ENCODE peak calls at places on chromosomes 5 and 9, in five cellular contexts. G is H9, D is cardiac fibroblast, Y is M059J, R is NCI-H1694. W is an unnamed sample.

GRCh38 chr5:149901511-149901910 is 43.1 kb downstream of the PDE6A start:
- DNase-seq in Y (no peak), D (no peak), G (no peak), R (no peak), W (no peak)

GRCh38 chr5:1140188-1140817 is 28.4 kb upstream of the SLC12A7 start:
- DNase-seq in R (peak; percentile 86), Y (peak; percentile 56), D (peak; percentile 60), G (peak; percentile 58), W (peak; percentile 58)

GRCh38 chr5:135232958-135233357 is 166.1 kb downstream of the MACROH2A1 start:
- DNase-seq in D (no peak), R (no peak), Y (peak; percentile 57), G (no peak), W (no peak)

GRCh38 chr9:94645901-94646300 is 6.6 kb upstream of the FBP1 start:
- DNase-seq in Y (no peak), G (no peak), R (no peak), D (no peak), W (no peak)

GRCh38 chr5:139601429-139601828 is 40.3 kb downstream of the UBE2D2 start:
- DNase-seq in Y (no peak), D (no peak), G (no peak), R (no peak), W (no peak)

GRCh38 chr5:121816164-121816563 is 35.5 kb upstream of the FTMT start:
- DNase-seq in R (no peak), D (no peak), Y (no peak), G (no peak), W (no peak)

GRCh38 chr9:2583308-2584013 is 38.1 kb upstream of the VLDLR start:
- DNase-seq in D (no peak), R (no peak), G (no peak), Y (peak; percentile 34), W (no peak)

GRCh38 chr5:152942633-152943336 is 537.7 kb upstream of the NMUR2 start:
- DNase-seq in D (no peak), R (no peak), G (no peak), Y (no peak), W (no peak)

GRCh38 chr5:75886706-75887105 is 169.5 kb upstream of the POC5 start:
- DNase-seq in G (no peak), Y (peak; percentile 18), R (no peak), D (peak; percentile 3), W (no peak)

GRCh38 chr5:174811438-174811837 is 87.1 kb downstream of the MSX2 start:
- DNase-seq in R (no peak), G (no peak), Y (no peak), D (no peak), W (no peak)

GRCh38 chr9:131407717-131408195 is 13.9 kb downstream of the PRRC2B start:
- DNase-seq in G (peak; percentile 85), Y (peak; percentile 52), D (peak; percentile 64), R (no peak), W (no peak)

GRCh38 chr5:116550082-116550481 is 24.5 kb downstream of the SEMA6A start:
- DNase-seq in Y (no peak), R (no peak), G (no peak), D (no peak), W (no peak)

GRCh38 chr5:143051244-143052058 is 281.3 kb downstream of the ARHGAP26 start:
- DNase-seq in D (peak; percentile 87), Y (peak; percentile 90), G (no peak), R (peak; percentile 56), W (no peak)

GRCh38 chr5:158525663-158526062 is 574.1 kb downstream of the EBF1 start:
- DNase-seq in R (no peak), D (no peak), G (no peak), Y (no peak), W (no peak)

GRCh38 chr9:122180633-122181032 is 20.9 kb downstream of the MORN5 start:
- DNase-seq in G (no peak), D (peak; percentile 83), R (no peak), Y (peak; percentile 90), W (no peak)

GRCh38 chr9:113646946-113647914 is 183.7 kb downstream of the RGS3 start:
- DNase-seq in Y (no peak), D (no peak), R (no peak), G (no peak), W (no peak)

GRCh38 chr9:70856411-70856810 is 265.0 kb downstream of the TRPM3 start:
- DNase-seq in G (no peak), R (no peak), D (no peak), Y (no peak), W (no peak)

GRCh38 chr5:109225695-109226094 is 184.1 kb downstream of the PJA2 start:
- DNase-seq in Y (no peak), D (no peak), R (no peak), G (no peak), W (no peak)

GRCh38 chr5:151745071-151745705 is 13.2 kb downstream of the ATOX1 start:
- DNase-seq in R (no peak), Y (peak; percentile 97), D (peak; percentile 94), G (no peak), W (peak; percentile 55)

GRCh38 chr5:82160948-82161347 is 117.2 kb downstream of the RPS23 start:
- DNase-seq in G (no peak), D (no peak), R (no peak), Y (peak; percentile 68), W (peak; percentile 11)

GRCh38 chr5:39055760-39056393 is 18.3 kb downstream of the RICTOR start:
- DNase-seq in R (no peak), G (no peak), Y (no peak), D (no peak), W (no peak)

GRCh38 chr5:145245354-145245753 is 589.8 kb downstream of the PRELID2 start:
- DNase-seq in G (no peak), D (peak; percentile 82), R (no peak), Y (peak; percentile 4), W (no peak)

W was measured in LoVo.